ENCODE peak calls at places on chromosomes 2 and 18, in eight cellular contexts. S, X, Q, L, G, V, J and I are unnamed samples.

GRCh38 chr2:99925960-99926359 is 216.4 kb downstream of the AFF3 start:
- DNase-seq in S (no peak), J (no peak), V (no peak), G (no peak), L (no peak), Q (no peak), X (no peak), I (no peak)

GRCh38 chr2:188853307-188853706 is 120.9 kb upstream of the COL3A1 start:
- DNase-seq in G (no peak), Q (no peak), V (no peak), S (no peak), X (no peak), L (peak; percentile 90), J (no peak), I (no peak)

GRCh38 chr18:58400337-58400885 is 228.5 kb downstream of the ALPK2 start:
- DNase-seq in G (peak; percentile 51), Q (no peak), V (no peak), L (peak; percentile 85), J (no peak), S (peak; percentile 8), X (no peak), I (no peak)

GRCh38 chr2:27891820-27892105 is 1.2 kb downstream of the BABAM2 start:
- DNase-seq in Q (no peak), J (no peak), G (no peak), L (peak; percentile 52), V (no peak), X (no peak), S (no peak), I (no peak)

GRCh38 chr18:5207471-5207870 is 10.4 kb upstream of the AKAIN1 start:
- DNase-seq in L (no peak), S (no peak), Q (no peak), J (no peak), X (no peak), G (no peak), V (no peak), I (no peak)

GRCh38 chr18:59180150-59180845 is 39.7 kb upstream of the GRP start:
- DNase-seq in J (no peak), L (peak; percentile 69), V (no peak), Q (no peak), S (no peak), X (no peak), G (no peak), I (no peak)

GRCh38 chr2:101135412-101136296 is 15.5 kb downstream of the TBC1D8 start:
- DNase-seq in X (no peak), V (no peak), J (no peak), Q (no peak), S (peak; percentile 64), L (no peak), G (no peak), I (no peak)

GRCh38 chr2:69209482-69209881 is 177.5 kb downstream of the GFPT1 start:
- DNase-seq in J (no peak), V (no peak), G (no peak), Q (no peak), S (peak; percentile 75), L (no peak), X (no peak), I (no peak)

GRCh38 chr2:234414591-234414990 is 82.3 kb downstream of the ARL4C start:
- DNase-seq in S (no peak), J (no peak), V (no peak), G (no peak), Q (no peak), L (no peak), X (no peak), I (no peak)

GRCh38 chr2:112679484-112679883 is 33.7 kb downstream of the SLC20A1 start:
- DNase-seq in G (no peak), V (no peak), J (no peak), Q (no peak), X (no peak), L (peak; percentile 87), S (no peak), I (peak; percentile 31)

GRCh38 chr18:45059695-45060094 is 379.0 kb downstream of the SETBP1 start:
- DNase-seq in X (no peak), G (no peak), L (peak; percentile 88), Q (no peak), S (no peak), V (no peak), J (no peak), I (no peak)

GRCh38 chr18:8706981-8707940 is 1.9 kb downstream of the MTCL1 start:
- DNase-seq in Q (no peak), X (peak; percentile 10), V (no peak), G (peak; percentile 23), J (peak; percentile 45), S (peak; percentile 77), L (peak; percentile 95), I (peak; percentile 87)

GRCh38 chr2:173571021-173571821 is 216.5 kb downstream of the CDCA7 start:
- DNase-seq in G (no peak), J (peak; percentile 75), L (peak; percentile 50), Q (no peak), S (no peak), X (peak; percentile 25), V (no peak), I (peak; percentile 81)

GRCh38 chr18:22343613-22344012 is 74.1 kb downstream of the CTAGE1 start:
- DNase-seq in V (no peak), J (no peak), X (no peak), L (no peak), G (no peak), S (no peak), Q (no peak), I (no peak)

GRCh38 chr2:113135354-113135753 is 8.0 kb downstream of the IL1RN start:
- DNase-seq in Q (no peak), V (no peak), J (no peak), L (no peak), X (no peak), S (no peak), G (no peak), I (no peak)

GRCh38 chr2:133503323-133503722 is 64.9 kb downstream of the NCKAP5 start:
- DNase-seq in S (no peak), J (no peak), L (no peak), X (no peak), Q (no peak), V (no peak), G (no peak), I (no peak)

GRCh38 chr2:149278146-149278878 is 52.1 kb upstream of the LYPD6 start:
- DNase-seq in L (peak; percentile 34), V (no peak), G (no peak), Q (no peak), J (no peak), X (no peak), S (no peak), I (no peak)

GRCh38 chr2:10412380-10412779 is 35.7 kb downstream of the ODC1 start:
- DNase-seq in X (no peak), Q (no peak), L (peak; percentile 63), S (peak; percentile 76), G (peak; percentile 61), V (no peak), J (peak; percentile 12), I (no peak)

GRCh38 chr18:31828613-31829012 is 67.9 kb upstream of the SLC25A52 start:
- DNase-seq in L (no peak), V (no peak), G (no peak), S (no peak), J (no peak), X (no peak), Q (no peak), I (no peak)

GRCh38 chr2:189233527-189233926 is 54.0 kb upstream of the COL5A2 start:
- DNase-seq in G (no peak), X (no peak), J (no peak), V (no peak), L (peak; percentile 78), S (no peak), Q (no peak), I (no peak)

GRCh38 chr2:24894750-24895149 is 25.3 kb downstream of the ADCY3 start:
- DNase-seq in G (no peak), Q (no peak), S (no peak), L (peak; percentile 27), V (no peak), J (no peak), X (no peak), I (no peak)

GRCh38 chr2:25587361-25587760 is 86.0 kb downstream of the DTNB start:
- DNase-seq in L (peak; percentile 27), J (no peak), G (no peak), V (no peak), S (no peak), X (no peak), Q (no peak), I (no peak)

GRCh38 chr2:170505631-170506270 is 209.4 kb upstream of the SP5 start:
- DNase-seq in Q (no peak), L (peak; percentile 32), V (no peak), X (no peak), J (no peak), S (no peak), G (peak; percentile 26), I (no peak)

GRCh38 chr18:49682301-49683190 is 120.7 kb downstream of the LIPG start:
- DNase-seq in J (no peak), Q (no peak), S (no peak), L (peak; percentile 46), X (no peak), G (no peak), V (no peak), I (no peak)

GRCh38 chr2:36626756-36627155 is 28.8 kb upstream of the FEZ2 start:
- DNase-seq in Q (no peak), X (no peak), J (no peak), G (no peak), L (no peak), V (no peak), S (no peak), I (no peak)

GRCh38 chr2:28164280-28164801 is 228.3 kb upstream of the FOSL2 start:
- DNase-seq in X (peak; percentile 22), J (peak; percentile 68), L (no peak), G (no peak), Q (no peak), S (no peak), V (no peak), I (peak; percentile 21)

GRCh38 chr2:70965506-70965905 is 12.9 kb upstream of the ANKRD53 start:
- DNase-seq in X (no peak), Q (no peak), J (no peak), V (no peak), S (peak; percentile 6), G (no peak), L (no peak), I (no peak)

GRCh38 chr2:42602218-42602936 is 33.9 kb downstream of the MTA3 start:
- DNase-seq in X (peak; percentile 5), V (no peak), G (no peak), S (no peak), Q (no peak), J (peak; percentile 62), L (no peak), I (peak; percentile 60)

GRCh38 chr2:140154711-140155110 is 1374.5 kb upstream of the NXPH2 start:
- DNase-seq in J (no peak), L (no peak), S (no peak), Q (no peak), G (no peak), X (no peak), V (no peak), I (no peak)

GRCh38 chr2:55587-56448 is 9.5 kb upstream of the FAM110C start:
- DNase-seq in J (no peak), X (no peak), V (no peak), G (no peak), L (no peak), Q (no peak), S (no peak), I (peak; percentile 40)

GRCh38 chr2:10204326-10205200 is 82.0 kb downstream of the RRM2 start:
- DNase-seq in V (no peak), J (peak; percentile 89), S (peak; percentile 24), Q (no peak), L (peak; percentile 65), G (no peak), X (no peak), I (peak; percentile 27)

GRCh38 chr2:38269421-38269820 is 107.7 kb downstream of the ATL2 start:
- DNase-seq in Q (no peak), V (no peak), J (no peak), X (no peak), G (no peak), L (peak; percentile 56), S (no peak), I (no peak)

GRCh38 chr18:36950960-36951359 is 122.0 kb downstream of the KIAA1328 start:
- DNase-seq in J (no peak), Q (no peak), V (no peak), G (no peak), X (no peak), S (no peak), L (no peak), I (no peak)

GRCh38 chr2:169776483-169776802 is 22.2 kb upstream of the SSB start:
- DNase-seq in X (no peak), Q (no peak), G (no peak), L (no peak), V (no peak), J (no peak), S (no peak), I (no peak)